ENCODE peak calls at places on chromosomes 5 and 9, in four cellular contexts. One of them, this sample, is unnamed.

GRCh38 chr9:91783411-91783810 is 166.6 kb downstream of the ROR2 start:
- DNase-seq in Caco-2: no peak
- DNase-seq in EH: no peak
- DNase-seq in CD8-positive, alpha-beta memory T cell: no peak
- DNase-seq in this sample: no peak

GRCh38 chr5:67648201-67648671 is 451.6 kb upstream of the CD180 start:
- DNase-seq in Caco-2: no peak
- DNase-seq in EH: peak; percentile 97
- DNase-seq in CD8-positive, alpha-beta memory T cell: no peak
- DNase-seq in this sample: no peak

GRCh38 chr5:57368010-57368409 is 114.6 kb downstream of the ACTBL2 start:
- DNase-seq in Caco-2: no peak
- DNase-seq in EH: peak; percentile 36
- DNase-seq in CD8-positive, alpha-beta memory T cell: no peak
- DNase-seq in this sample: no peak

GRCh38 chr9:89015330-89015729 is 24.1 kb downstream of the S1PR3 start:
- DNase-seq in Caco-2: no peak
- DNase-seq in EH: no peak
- DNase-seq in CD8-positive, alpha-beta memory T cell: no peak
- DNase-seq in this sample: no peak

GRCh38 chr9:34651876-34652602 is at the start of gene IL11RA:
- DNase-seq in Caco-2: peak; percentile 98
- DNase-seq in EH: peak; percentile 93
- DNase-seq in CD8-positive, alpha-beta memory T cell: no peak
- DNase-seq in this sample: no peak

GRCh38 chr5:132499440-132500243 is 9.1 kb upstream of the IRF1 start:
- DNase-seq in Caco-2: no peak
- DNase-seq in EH: no peak
- DNase-seq in CD8-positive, alpha-beta memory T cell: no peak
- DNase-seq in this sample: no peak

GRCh38 chr5:35332551-35332950 is 102.3 kb upstream of the PRLR start:
- DNase-seq in Caco-2: no peak
- DNase-seq in EH: no peak
- DNase-seq in CD8-positive, alpha-beta memory T cell: no peak
- DNase-seq in this sample: no peak

GRCh38 chr9:37969558-37970300 is 65.8 kb upstream of the SLC25A51 start:
- DNase-seq in Caco-2: no peak
- DNase-seq in EH: no peak
- DNase-seq in CD8-positive, alpha-beta memory T cell: no peak
- DNase-seq in this sample: no peak

GRCh38 chr5:159403906-159404641 is 73.8 kb upstream of the IL12B start:
- DNase-seq in Caco-2: no peak
- DNase-seq in EH: no peak
- DNase-seq in CD8-positive, alpha-beta memory T cell: no peak
- DNase-seq in this sample: no peak